ENCODE peak calls at places on chromosomes 13 and 19, in eight cellular contexts. A is uterus, R is upper lobe of left lung, F is body of pancreas, X is adrenal gland, G is ovary, W is esophagus squamous epithelium, H is testis. B is an unnamed sample.

GRCh38 chr19:13155472-13156284 is 5.5 kb downstream of the IER2 start:
- DNase-seq in H (peak), A (peak), W (peak), X (peak), F (peak), R (peak), G (peak), B (peak)

GRCh38 chr13:59476376-59476775 is 687.4 kb downstream of the DIAPH3 start:
- DNase-seq in A (no peak), X (no peak), R (no peak), G (no peak), F (no peak), H (no peak), W (no peak), B (no peak)

GRCh38 chr13:93029536-93029935 is 197.1 kb upstream of the GPC6 start:
- DNase-seq in G (no peak), H (no peak), R (no peak), F (no peak), W (no peak), X (no peak), A (no peak), B (no peak)

GRCh38 chr19:54481326-54481930 is 8.3 kb upstream of the CDC42EP5 start:
- DNase-seq in H (peak), A (no peak), X (peak), R (no peak), G (no peak), W (no peak), F (no peak), B (no peak)

GRCh38 chr13:32153056-32153455 is 121.5 kb downstream of the FRY start:
- DNase-seq in A (no peak), F (no peak), R (no peak), H (no peak), W (no peak), X (no peak), G (no peak), B (no peak)

GRCh38 chr19:45539460-45539859 is 32.2 kb downstream of the VASP start:
- DNase-seq in G (no peak), A (no peak), W (no peak), H (no peak), X (no peak), R (no peak), F (no peak), B (no peak)

GRCh38 chr13:98253526-98253925 is 76.5 kb upstream of the RNF113B start:
- DNase-seq in G (no peak), W (no peak), R (no peak), A (no peak), H (no peak), X (no peak), F (no peak), B (no peak)

GRCh38 chr13:21638319-21639282 is 32.3 kb upstream of the FGF9 start:
- DNase-seq in G (no peak), H (peak), A (peak), W (no peak), R (no peak), X (peak), F (peak), B (no peak)

GRCh38 chr19:5451494-5451893 is 3.7 kb upstream of the ZNRF4 start:
- DNase-seq in W (no peak), G (no peak), F (no peak), H (no peak), R (peak), A (no peak), X (no peak), B (no peak)

GRCh38 chr19:55173717-55174409 is 6.2 kb downstream of the SYT5 start:
- DNase-seq in F (peak), G (peak), A (peak), R (peak), X (peak), H (peak), W (no peak), B (peak)

GRCh38 chr13:80873589-80873988 is 532.7 kb upstream of the SPRY2 start:
- DNase-seq in X (no peak), W (no peak), A (no peak), H (no peak), F (no peak), G (no peak), R (no peak), B (no peak)

GRCh38 chr19:18414504-18415176 is 4.6 kb upstream of the SSBP4 start:
- DNase-seq in H (no peak), A (peak), G (peak), W (no peak), X (no peak), R (no peak), F (no peak), B (no peak)

GRCh38 chr13:46575843-46576242 is 22.9 kb downstream of the LRCH1 start:
- DNase-seq in X (peak), F (no peak), H (no peak), A (no peak), R (no peak), W (no peak), G (no peak), B (no peak)

GRCh38 chr19:17235618-17236413 is 9.8 kb downstream of the OCEL1 start:
- DNase-seq in A (peak), G (peak), W (no peak), X (peak), H (peak), R (peak), F (peak), B (peak)

GRCh38 chr13:49308977-49309408 is 61.3 kb downstream of the CDADC1 start:
- DNase-seq in F (peak), G (peak), W (no peak), R (peak), A (peak), X (peak), H (no peak), B (peak)

GRCh38 chr19:4373601-4374441 is 26.5 kb downstream of the SH3GL1 start:
- DNase-seq in X (peak), A (no peak), W (no peak), R (peak), F (peak), G (no peak), H (no peak), B (no peak)

GRCh38 chr13:26047040-26047439 is 4.8 kb downstream of the SHISA2 start:
- DNase-seq in A (no peak), H (no peak), G (no peak), R (no peak), F (no peak), W (no peak), X (no peak), B (no peak)

DNA sequence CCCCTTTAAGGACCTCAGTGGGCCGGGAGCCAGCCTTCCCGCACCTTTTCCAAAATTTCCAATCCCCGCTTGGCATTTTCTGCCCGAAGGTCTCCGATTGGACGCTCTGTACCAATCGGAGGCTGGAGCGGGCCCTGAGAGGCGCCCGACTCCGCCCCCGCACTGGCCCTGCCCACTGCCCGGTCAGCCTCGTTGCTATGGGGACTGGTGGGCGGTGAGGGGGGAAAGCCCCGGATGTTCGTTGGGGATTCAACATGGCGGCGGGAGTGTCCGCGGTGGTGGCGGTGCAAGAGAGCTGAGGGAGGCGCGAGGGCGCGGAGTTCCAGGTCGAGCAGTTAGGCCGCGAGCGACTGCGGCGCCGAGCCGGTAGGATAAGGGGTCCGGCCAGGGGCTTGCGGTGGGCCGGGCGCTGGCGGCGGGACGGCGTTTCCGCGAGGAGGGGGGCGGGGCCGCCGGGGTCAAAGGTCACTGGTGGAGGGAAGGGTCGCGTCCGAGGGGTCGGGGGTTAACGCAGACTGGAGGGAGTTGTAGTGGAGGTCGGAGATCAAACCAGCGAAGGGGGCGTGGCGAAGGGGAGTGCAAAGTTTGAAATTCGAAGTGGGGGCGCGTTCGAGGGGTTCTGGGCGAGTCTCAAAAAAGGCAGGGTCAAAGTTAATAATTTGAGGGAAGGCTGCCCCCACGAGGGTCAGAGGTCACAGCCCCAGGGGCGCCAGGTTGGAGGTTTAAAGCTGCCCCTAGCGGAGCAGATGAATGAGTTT is at the start of gene PAK4:
- DNase-seq in A (peak), R (peak), X (peak), F (peak), G (peak), W (peak), H (peak), B (peak)
- TF ChIP-seq POLR2A in A (peak), R (no peak), X (peak), F (peak), G (peak), W (peak), H (peak), B (no peak)

DNA sequence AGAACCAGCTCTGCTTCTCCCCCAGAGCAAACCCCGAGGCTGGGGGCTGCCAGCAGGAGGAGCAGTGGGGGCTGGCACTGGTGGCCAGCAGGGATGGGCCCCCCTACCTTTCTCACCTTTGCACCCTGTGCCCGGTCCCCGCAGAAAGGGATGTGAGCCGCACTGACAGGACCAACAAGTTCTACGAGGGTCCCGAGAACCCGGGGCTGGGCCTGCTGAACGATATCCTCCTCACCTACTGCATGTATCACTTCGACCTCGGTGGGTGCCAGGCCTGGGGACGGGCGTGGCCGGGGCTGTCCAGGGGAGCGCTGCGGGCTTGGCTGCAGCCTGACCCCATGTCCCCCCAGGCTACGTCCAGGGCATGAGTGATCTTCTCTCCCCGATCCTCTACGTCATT is 6.6 kb downstream of the TBC1D17 start:
- DNase-seq in X (no peak), H (no peak), W (no peak), A (no peak), G (peak), R (peak), F (no peak), B (no peak)
- TF ChIP-seq POLR2A in X (no peak), H (no peak), W (no peak), A (no peak), G (no peak), R (no peak), F (no peak), B (no peak)

GRCh38 chr13:29808264-29808663 is 42.2 kb downstream of the UBL3 start:
- DNase-seq in R (no peak), A (no peak), F (no peak), X (no peak), W (no peak), G (no peak), H (no peak), B (no peak)
- TF ChIP-seq POLR2A in R (no peak), A (no peak), F (no peak), X (no peak), W (no peak), G (no peak), H (no peak), B (no peak)

GRCh38 chr13:65555973-65556372 is 1674.2 kb downstream of the PCDH9 start:
- DNase-seq in X (no peak), G (no peak), F (no peak), R (no peak), W (no peak), A (no peak), H (no peak), B (no peak)

GRCh38 chr13:65562305-65562704 is 1667.8 kb downstream of the PCDH9 start:
- DNase-seq in F (no peak), X (no peak), A (no peak), G (no peak), H (no peak), W (no peak), R (no peak), B (no peak)

DNA sequence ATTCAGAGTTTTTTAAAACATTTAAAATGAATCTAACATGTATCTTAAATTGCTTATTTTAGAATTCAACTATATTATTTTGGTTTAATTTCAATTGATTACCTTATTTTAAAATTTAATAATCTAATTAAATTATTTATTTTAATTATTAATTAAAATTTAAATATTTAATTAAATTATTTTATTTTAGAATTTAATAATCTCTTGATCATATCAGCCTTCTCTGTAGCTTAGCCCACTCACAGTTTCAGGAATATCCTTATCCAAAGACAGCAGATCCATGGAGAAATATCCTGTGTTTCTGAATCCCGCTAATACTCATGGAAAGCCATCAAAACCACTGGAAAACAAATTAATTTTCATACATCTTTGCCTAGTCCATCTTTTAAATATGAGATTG is 1669.2 kb downstream of the PCDH9 start:
- DNase-seq in H (no peak), G (no peak), W (no peak), R (no peak), X (no peak), A (no peak), F (no peak), B (no peak)
- TF ChIP-seq POLR2A in H (no peak), G (no peak), W (no peak), R (no peak), X (no peak), A (no peak), F (no peak), B (no peak)

GRCh38 chr19:38162094-38162493 is 61.9 kb downstream of the DPF1 start:
- DNase-seq in H (no peak), X (no peak), A (no peak), R (no peak), F (no peak), W (no peak), G (no peak), B (no peak)
- TF ChIP-seq POLR2A in H (no peak), X (no peak), A (no peak), R (no peak), F (no peak), W (no peak), G (no peak), B (no peak)

DNA sequence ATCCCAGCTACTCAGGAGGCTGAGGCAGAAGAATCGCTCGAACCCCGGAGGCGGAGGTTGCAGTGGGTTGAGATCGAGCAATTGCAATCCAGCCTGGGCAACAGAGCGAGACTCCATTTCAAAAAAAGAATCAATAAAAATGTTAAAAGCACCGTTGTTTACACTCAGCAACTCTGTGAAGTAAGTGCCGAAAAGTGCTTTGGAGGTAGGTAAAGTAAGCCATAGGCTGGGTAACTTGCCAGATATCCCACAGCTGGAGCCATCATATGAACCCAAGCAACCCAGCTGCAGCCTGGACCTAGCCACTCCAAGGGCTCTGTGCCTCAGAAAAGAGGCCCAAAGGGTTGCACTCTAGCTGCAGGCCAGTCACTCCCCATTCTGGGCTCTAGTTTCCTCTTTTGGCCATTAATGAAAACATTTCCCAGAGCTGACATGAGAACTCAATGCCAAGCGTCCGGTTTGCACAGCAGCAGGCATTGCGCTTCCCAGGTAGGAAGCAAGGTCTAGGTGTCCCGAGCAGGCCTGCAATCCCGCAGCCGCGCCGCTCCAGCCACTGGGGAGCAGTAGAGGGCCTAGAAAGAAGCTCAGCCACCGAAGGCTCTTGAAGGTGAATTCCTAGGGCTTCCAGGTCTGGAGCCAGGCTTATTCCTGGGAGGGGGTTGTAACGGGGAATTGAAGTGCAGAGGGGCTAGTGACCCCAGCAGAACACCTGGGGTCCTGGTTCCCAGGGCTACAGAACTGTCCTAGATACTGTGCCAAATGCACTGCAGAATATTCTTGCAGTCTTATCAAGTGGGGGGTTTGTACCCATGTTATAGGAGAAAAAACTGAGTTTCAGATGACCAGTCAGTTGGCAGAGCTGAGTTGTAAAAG is 4.1 kb upstream of the CD79A start:
- DNase-seq in R (peak), H (peak), G (peak), A (no peak), F (peak), X (peak), W (no peak), B (peak)
- TF ChIP-seq POLR2A in R (no peak), H (no peak), G (no peak), A (no peak), F (peak), X (no peak), W (no peak), B (no peak)

GRCh38 chr19:31344403-31344802 is 4.8 kb downstream of the TSHZ3 start:
- DNase-seq in A (peak), F (no peak), G (peak), H (no peak), W (no peak), R (peak), X (no peak), B (no peak)
- TF ChIP-seq POLR2A in A (no peak), F (no peak), G (no peak), H (no peak), W (no peak), R (no peak), X (no peak), B (no peak)

B was measured in stomach.